ENCODE peak calls at places on chromosomes 11 and 22, in six cellular contexts. One of them, this sample, is unnamed. For H3K27me3, the result is how much of the 10 kb centered on the place peaks cover.

GRCh38 chr11:116485425-116485824 is 287.4 kb downstream of the BUD13 start:
- DNase-seq in sigmoid colon: no peak
- DNase-seq in left lung: no peak
- DNase-seq in right cardiac atrium: no peak
- DNase-seq in psoas muscle: no peak
- DNase-seq in cardiac muscle cell: no peak
- DNase-seq in this sample: no peak

GRCh38 chr11:4539603-4540219 is 5.3 kb upstream of the OR52M1 start:
- DNase-seq in cardiac muscle cell: peak
- DNase-seq in right cardiac atrium: peak
- DNase-seq in left lung: peak
- DNase-seq in psoas muscle: peak
- DNase-seq in sigmoid colon: no peak
- DNase-seq in this sample: peak

GRCh38 chr11:97092823-97093222 is 703.0 kb downstream of the JRKL start:
- DNase-seq in psoas muscle: no peak
- DNase-seq in left lung: no peak
- DNase-seq in right cardiac atrium: no peak
- DNase-seq in sigmoid colon: no peak
- DNase-seq in cardiac muscle cell: no peak
- DNase-seq in this sample: no peak

GRCh38 chr11:78460468-78460867 is 42.8 kb upstream of the GAB2 start:
- DNase-seq in left lung: no peak
- DNase-seq in psoas muscle: no peak
- DNase-seq in sigmoid colon: no peak
- DNase-seq in cardiac muscle cell: peak
- DNase-seq in right cardiac atrium: no peak
- DNase-seq in this sample: no peak

GRCh38 chr11:38323961-38324761 is 1726.1 kb upstream of the RAG2 start:
- DNase-seq in sigmoid colon: no peak
- DNase-seq in left lung: no peak
- DNase-seq in cardiac muscle cell: no peak
- DNase-seq in psoas muscle: no peak
- DNase-seq in right cardiac atrium: no peak
- DNase-seq in this sample: no peak

GRCh38 chr11:34208266-34209135 is 103.1 kb downstream of the NAT10 start:
- DNase-seq in sigmoid colon: no peak
- DNase-seq in right cardiac atrium: no peak
- DNase-seq in left lung: no peak
- DNase-seq in psoas muscle: no peak
- DNase-seq in cardiac muscle cell: peak
- DNase-seq in this sample: no peak

GRCh38 chr22:41367680-41368542 is 13.8 kb upstream of the TEF start:
- DNase-seq in sigmoid colon: peak
- DNase-seq in left lung: peak
- DNase-seq in cardiac muscle cell: peak
- DNase-seq in right cardiac atrium: peak
- DNase-seq in psoas muscle: no peak
- DNase-seq in this sample: peak

GRCh38 chr22:46681010-46681409 is 57.0 kb downstream of the CERK start:
- DNase-seq in right cardiac atrium: no peak
- DNase-seq in left lung: no peak
- DNase-seq in psoas muscle: no peak
- DNase-seq in cardiac muscle cell: no peak
- DNase-seq in sigmoid colon: no peak
- DNase-seq in this sample: no peak

GRCh38 chr11:75814369-75814685 is 683 bp upstream of the UVRAG start:
- DNase-seq in psoas muscle: no peak
- DNase-seq in sigmoid colon: no peak
- DNase-seq in cardiac muscle cell: no peak
- DNase-seq in left lung: no peak
- DNase-seq in right cardiac atrium: no peak
- DNase-seq in this sample: no peak

GRCh38 chr22:43827926-43828710 is 16.0 kb upstream of the EFCAB6 start:
- DNase-seq in right cardiac atrium: no peak
- DNase-seq in left lung: peak
- DNase-seq in sigmoid colon: peak
- DNase-seq in psoas muscle: no peak
- DNase-seq in cardiac muscle cell: no peak
- DNase-seq in this sample: no peak

GRCh38 chr11:128506999-128507591 is 80.3 kb downstream of the ETS1 start:
- DNase-seq in psoas muscle: peak
- DNase-seq in right cardiac atrium: peak
- DNase-seq in cardiac muscle cell: peak
- DNase-seq in sigmoid colon: peak
- DNase-seq in left lung: peak
- DNase-seq in this sample: peak

DNA sequence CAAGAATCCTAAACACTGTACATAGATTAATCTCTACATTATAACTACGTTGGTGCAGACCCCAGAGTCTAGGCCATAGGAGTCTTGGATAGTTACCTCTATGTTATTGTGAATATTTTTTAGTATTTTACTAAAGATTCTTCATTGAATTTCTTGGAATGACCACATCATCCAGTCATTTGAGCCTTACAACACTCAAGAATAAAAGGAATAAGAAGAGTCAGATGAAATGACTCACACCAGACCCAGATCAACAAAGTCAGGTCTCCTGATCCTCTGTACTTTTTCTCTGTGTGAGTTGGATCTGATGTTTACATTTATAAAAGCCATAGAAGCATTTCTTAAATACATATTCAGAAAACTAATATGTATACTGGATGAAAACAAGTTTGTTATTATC is 179.2 kb upstream of the ARHGAP20 start:
- DNase-seq in sigmoid colon: no peak
- DNase-seq in psoas muscle: no peak
- DNase-seq in cardiac muscle cell: peak
- DNase-seq in right cardiac atrium: no peak
- DNase-seq in left lung: no peak
- DNase-seq in this sample: no peak
- H3K27ac ChIP-seq in sigmoid colon: no peak
- H3K27ac ChIP-seq in psoas muscle: no peak
- H3K27ac ChIP-seq in cardiac muscle cell: no peak
- H3K27ac ChIP-seq in right cardiac atrium: no peak
- H3K27ac ChIP-seq in left lung: no peak
- H3K27ac ChIP-seq in this sample: no peak

GRCh38 chr11:102322560-102322959 is 5.3 kb downstream of the BIRC3 start:
- DNase-seq in psoas muscle: no peak
- DNase-seq in left lung: no peak
- DNase-seq in sigmoid colon: no peak
- DNase-seq in right cardiac atrium: no peak
- DNase-seq in cardiac muscle cell: no peak
- DNase-seq in this sample: no peak
- H3K4me3 ChIP-seq in psoas muscle: no peak
- H3K4me3 ChIP-seq in left lung: no peak
- H3K4me3 ChIP-seq in sigmoid colon: no peak
- H3K4me3 ChIP-seq in right cardiac atrium: no peak
- H3K4me3 ChIP-seq in cardiac muscle cell: no peak
- H3K4me3 ChIP-seq in this sample: no peak

GRCh38 chr22:49724893-49725489 is 102.7 kb downstream of the BRD1 start:
- DNase-seq in left lung: peak
- DNase-seq in right cardiac atrium: peak
- DNase-seq in sigmoid colon: no peak
- DNase-seq in psoas muscle: peak
- DNase-seq in cardiac muscle cell: peak
- DNase-seq in this sample: peak

GRCh38 chr22:49725516-49725915 is 102.2 kb downstream of the BRD1 start:
- DNase-seq in right cardiac atrium: no peak
- DNase-seq in sigmoid colon: no peak
- DNase-seq in cardiac muscle cell: no peak
- DNase-seq in psoas muscle: no peak
- DNase-seq in left lung: no peak
- DNase-seq in this sample: no peak

GRCh38 chr22:49724030-49724892 is 103.4 kb downstream of the BRD1 start:
- DNase-seq in right cardiac atrium: no peak
- DNase-seq in cardiac muscle cell: no peak
- DNase-seq in left lung: no peak
- DNase-seq in sigmoid colon: no peak
- DNase-seq in psoas muscle: no peak
- DNase-seq in this sample: no peak

GRCh38 chr22:49721211-49721763 is 106.4 kb downstream of the BRD1 start:
- DNase-seq in psoas muscle: no peak
- DNase-seq in sigmoid colon: no peak
- DNase-seq in left lung: no peak
- DNase-seq in cardiac muscle cell: no peak
- DNase-seq in right cardiac atrium: no peak
- DNase-seq in this sample: no peak

DNA sequence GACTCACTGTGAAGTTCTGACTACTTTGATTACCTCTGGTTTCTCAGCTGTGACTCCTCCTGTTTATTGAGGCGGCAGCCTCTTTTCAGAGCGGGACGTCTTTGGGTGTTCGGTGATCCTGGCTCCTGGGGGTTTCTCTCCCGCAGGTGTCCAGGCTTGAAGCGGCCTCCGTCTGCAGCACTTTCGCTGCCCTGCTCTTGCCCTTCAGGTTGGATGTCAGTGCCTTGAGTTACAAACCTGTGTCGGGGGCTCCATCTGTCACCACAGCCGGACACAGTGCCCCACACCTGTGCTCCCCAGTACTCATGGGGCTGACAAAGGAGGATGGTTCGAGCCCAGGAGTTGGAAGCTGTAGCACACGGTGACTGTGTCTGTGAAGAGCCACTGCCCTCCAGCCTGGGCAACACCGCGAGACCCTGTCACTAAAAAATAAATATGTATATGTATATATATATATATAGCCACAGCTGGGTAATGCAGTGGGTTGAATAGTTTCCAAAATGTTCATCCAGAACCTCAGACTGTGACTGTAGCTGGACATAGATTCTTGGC is 104.1 kb downstream of the BRD1 start:
- DNase-seq in cardiac muscle cell: no peak
- DNase-seq in right cardiac atrium: no peak
- DNase-seq in psoas muscle: no peak
- DNase-seq in left lung: no peak
- DNase-seq in sigmoid colon: no peak
- DNase-seq in this sample: no peak
- H3K27me3 ChIP-seq in cardiac muscle cell: half or more
- H3K27me3 ChIP-seq in right cardiac atrium: under half
- H3K27me3 ChIP-seq in psoas muscle: under half
- H3K27me3 ChIP-seq in left lung: under half
- H3K27me3 ChIP-seq in sigmoid colon: under half
- H3K27me3 ChIP-seq in this sample: half or more

DNA sequence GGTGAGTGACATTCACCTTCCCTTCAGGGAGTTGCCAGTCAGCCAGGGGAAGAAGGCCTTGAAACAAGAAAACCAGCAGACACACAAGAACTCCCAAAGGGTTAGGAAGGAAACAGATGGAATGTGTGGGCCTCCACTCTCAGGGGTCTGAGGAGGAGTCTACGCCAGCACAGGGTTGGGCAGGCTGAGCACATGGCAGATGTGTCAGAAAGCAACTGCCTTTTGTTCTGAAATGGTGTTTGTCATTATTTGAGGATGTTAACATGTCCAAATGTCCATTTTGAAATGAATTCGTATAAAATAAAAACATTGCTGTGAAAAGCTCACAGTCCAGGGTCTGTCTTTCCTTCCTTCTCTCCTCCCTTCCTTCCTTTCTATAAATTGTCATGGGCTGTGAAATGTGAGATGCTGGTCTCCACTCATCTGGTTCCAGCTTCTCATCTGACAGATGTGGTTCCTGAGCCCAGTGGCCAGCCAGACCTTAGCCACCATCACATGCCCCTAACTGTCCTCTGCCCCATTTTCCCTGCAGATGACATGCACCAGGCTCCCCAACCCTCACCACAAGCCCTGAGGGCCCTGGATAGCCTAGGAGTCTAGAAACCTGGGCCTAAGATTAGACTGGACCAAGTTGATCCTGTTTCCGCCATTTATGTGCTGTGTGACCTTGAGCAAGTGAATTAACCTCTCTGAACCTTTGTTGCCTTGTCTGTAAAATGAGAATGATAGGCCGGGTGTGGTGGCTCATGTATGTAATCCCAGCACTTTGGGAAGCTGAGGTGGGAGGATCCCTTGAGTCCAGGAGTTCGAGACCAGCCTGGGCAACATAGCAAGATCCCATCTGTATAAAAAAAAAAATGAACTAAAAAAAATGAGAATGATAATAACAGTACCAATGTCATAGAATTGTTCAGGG is 56.2 kb upstream of the CRYBB3 start:
- DNase-seq in right cardiac atrium: no peak
- DNase-seq in psoas muscle: no peak
- DNase-seq in left lung: no peak
- DNase-seq in cardiac muscle cell: no peak
- DNase-seq in sigmoid colon: no peak
- DNase-seq in this sample: no peak
- H3K27ac ChIP-seq in right cardiac atrium: no peak
- H3K27ac ChIP-seq in psoas muscle: peak
- H3K27ac ChIP-seq in left lung: no peak
- H3K27ac ChIP-seq in cardiac muscle cell: no peak
- H3K27ac ChIP-seq in sigmoid colon: no peak
- H3K27ac ChIP-seq in this sample: no peak

DNA sequence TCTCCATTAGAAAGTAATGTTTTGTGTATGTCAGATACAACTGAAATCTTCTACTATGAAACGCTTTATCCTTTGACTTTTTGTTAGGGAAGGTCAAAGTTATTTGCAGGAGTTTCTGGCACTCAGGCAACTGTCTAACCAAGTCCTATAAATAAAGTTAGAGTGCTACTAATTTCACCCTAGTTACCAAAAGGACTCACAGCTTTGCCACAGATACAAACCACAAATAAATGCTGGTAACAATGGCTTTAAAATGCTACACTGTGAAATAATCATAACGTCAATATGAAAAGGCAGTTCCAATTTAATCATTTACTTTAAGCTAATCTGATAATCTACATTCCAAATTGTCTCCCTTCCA is 124.3 kb downstream of the RBFOX2 start:
- DNase-seq in psoas muscle: no peak
- DNase-seq in left lung: no peak
- DNase-seq in right cardiac atrium: no peak
- DNase-seq in cardiac muscle cell: no peak
- DNase-seq in sigmoid colon: no peak
- DNase-seq in this sample: no peak
- H3K4me3 ChIP-seq in psoas muscle: peak
- H3K4me3 ChIP-seq in left lung: no peak
- H3K4me3 ChIP-seq in right cardiac atrium: no peak
- H3K4me3 ChIP-seq in cardiac muscle cell: no peak
- H3K4me3 ChIP-seq in sigmoid colon: no peak
- H3K4me3 ChIP-seq in this sample: no peak

DNA sequence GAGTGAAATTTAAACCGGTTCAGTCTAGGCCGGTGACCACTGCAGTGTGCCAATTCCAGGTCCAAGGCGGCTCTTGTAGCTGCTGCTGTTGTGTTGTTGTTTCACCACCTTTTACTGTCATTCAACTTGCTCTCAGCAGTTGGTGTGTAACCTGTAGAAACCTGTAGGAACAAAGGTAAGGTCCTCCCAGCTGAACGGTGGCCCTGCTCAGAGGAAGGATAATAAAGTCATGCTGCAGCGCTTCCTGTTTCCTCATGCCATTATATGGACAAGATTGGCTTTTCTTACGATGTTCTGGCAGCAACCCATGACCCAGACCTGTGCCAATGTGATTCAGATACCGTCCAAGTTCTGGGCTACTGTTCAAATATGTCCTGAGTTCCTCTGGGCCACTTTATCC is 13.4 kb downstream of the FAM181B start:
- DNase-seq in psoas muscle: no peak
- DNase-seq in right cardiac atrium: no peak
- DNase-seq in cardiac muscle cell: no peak
- DNase-seq in left lung: no peak
- DNase-seq in sigmoid colon: no peak
- DNase-seq in this sample: no peak
- H3K27me3 ChIP-seq in psoas muscle: under half
- H3K27me3 ChIP-seq in right cardiac atrium: under half
- H3K27me3 ChIP-seq in cardiac muscle cell: under half
- H3K27me3 ChIP-seq in left lung: under half
- H3K27me3 ChIP-seq in sigmoid colon: under half
- H3K27me3 ChIP-seq in this sample: under half

GRCh38 chr11:11580831-11581492 is 40.8 kb downstream of the GALNT18 start:
- DNase-seq in cardiac muscle cell: no peak
- DNase-seq in right cardiac atrium: peak
- DNase-seq in sigmoid colon: no peak
- DNase-seq in psoas muscle: no peak
- DNase-seq in left lung: no peak
- DNase-seq in this sample: no peak
- H3K27ac ChIP-seq in cardiac muscle cell: no peak
- H3K27ac ChIP-seq in right cardiac atrium: peak
- H3K27ac ChIP-seq in sigmoid colon: peak
- H3K27ac ChIP-seq in psoas muscle: peak
- H3K27ac ChIP-seq in left lung: no peak
- H3K27ac ChIP-seq in this sample: peak

This sample was measured in heart right ventricle.